ENCODE peak calls at places on chromosomes 5 and 9, in six cellular contexts. X is fibroblast of lung, C is neural progenitor cell, N is SK-N-SH, U is trophoblast cell, E is GM12878. G is an unnamed sample.
A peak's percentile ranks its signal among the peaks of the same experiment; 100 is the strongest.

GRCh38 chr9:86452194-86452828 is 98.1 kb upstream of the TUT7 start:
- DNase-seq in X (no peak), C (no peak), N (no peak), U (no peak), E (no peak), G (no peak)

GRCh38 chr5:85576666-85577065 is 1041.1 kb upstream of the COX7C start:
- DNase-seq in X (no peak), C (no peak), N (no peak), U (peak; percentile 3), E (no peak), G (no peak)

GRCh38 chr5:79416499-79416898 is 97.4 kb downstream of the HOMER1 start:
- DNase-seq in X (no peak), C (peak; percentile 54), N (peak; percentile 2), U (no peak), E (peak; percentile 39), G (no peak)

GRCh38 chr5:112342364-112342763 is 76.7 kb downstream of the EPB41L4A start:
- DNase-seq in X (no peak), C (peak; percentile 41), N (peak; percentile 64), U (no peak), E (no peak), G (no peak)

GRCh38 chr5:65674749-65675148 is 47.2 kb downstream of the SGTB start:
- DNase-seq in X (peak; percentile 29), C (no peak), N (no peak), U (no peak), E (no peak), G (no peak)

GRCh38 chr9:109765821-109766220 is 14.2 kb upstream of the PALM2AKAP2 start:
- DNase-seq in X (no peak), C (no peak), N (no peak), U (no peak), E (no peak), G (no peak)

GRCh38 chr5:144815131-144815530 is 644.5 kb downstream of the KCTD16 start:
- DNase-seq in X (no peak), C (no peak), N (no peak), U (no peak), E (no peak), G (no peak)

GRCh38 chr9:130756460-130757152 is 63.0 kb downstream of the EXOSC2 start:
- DNase-seq in X (no peak), C (peak; percentile 41), N (no peak), U (no peak), E (no peak), G (no peak)

GRCh38 chr5:71537681-71538080 is 49.5 kb upstream of the MCCC2 start:
- DNase-seq in X (peak; percentile 18), C (peak; percentile 18), N (no peak), U (no peak), E (no peak), G (no peak)

GRCh38 chr5:143434261-143435206 is 31.0 kb upstream of the NR3C1 start:
- DNase-seq in X (no peak), C (no peak), N (peak; percentile 37), U (peak; percentile 78), E (no peak), G (no peak)

GRCh38 chr5:38426493-38426892 is 130.0 kb downstream of the LIFR start:
- DNase-seq in X (peak; percentile 48), C (no peak), N (no peak), U (peak; percentile 64), E (no peak), G (no peak)

GRCh38 chr9:104808030-104808614 is 44.2 kb downstream of the NIPSNAP3B start:
- DNase-seq in X (peak; percentile 44), C (peak; percentile 40), N (peak; percentile 62), U (no peak), E (no peak), G (no peak)

GRCh38 chr5:127684722-127685467 is 18.3 kb upstream of the CCDC192 start:
- DNase-seq in X (no peak), C (no peak), N (no peak), U (no peak), E (no peak), G (no peak)

GRCh38 chr5:59188415-59189225 is 605.7 kb downstream of the RAB3C start:
- DNase-seq in X (peak; percentile 63), C (peak; percentile 88), N (peak; percentile 52), U (peak; percentile 86), E (no peak), G (peak; percentile 28)

GRCh38 chr9:127498298-127498697 is 47.0 kb downstream of the LRSAM1 start:
- DNase-seq in X (no peak), C (no peak), N (no peak), U (no peak), E (no peak), G (no peak)

GRCh38 chr9:74528207-74528606 is 31.1 kb downstream of the RORB start:
- DNase-seq in X (no peak), C (no peak), N (no peak), U (no peak), E (no peak), G (no peak)

GRCh38 chr5:124343021-124343420 is 403.4 kb downstream of the ZNF608 start:
- DNase-seq in X (peak; percentile 10), C (no peak), N (no peak), U (no peak), E (no peak), G (no peak)

GRCh38 chr5:136202800-136203199 is 9.8 kb upstream of the SMIM32 start:
- DNase-seq in X (no peak), C (peak; percentile 92), N (no peak), U (no peak), E (no peak), G (no peak)

DNA sequence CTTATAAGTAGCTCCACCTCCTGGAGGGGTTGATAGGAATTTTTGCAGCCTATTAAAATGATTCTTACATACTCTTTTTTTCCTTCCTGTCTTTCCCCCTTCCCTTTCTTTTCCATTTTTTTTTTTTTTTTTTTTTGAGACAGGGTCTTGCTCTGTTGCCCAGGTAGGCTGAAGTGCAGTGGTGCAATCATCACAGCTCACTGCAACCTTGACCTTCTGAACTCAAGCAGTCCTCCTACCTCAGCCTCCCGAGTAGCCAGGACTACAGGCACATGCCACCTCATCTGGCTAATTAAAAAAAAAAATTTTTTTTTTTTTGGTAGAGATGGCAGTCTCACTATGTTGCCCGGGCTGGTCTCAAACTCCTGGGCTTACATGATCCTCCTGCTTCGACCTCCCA is 4.3 kb upstream of the TBC1D2 start:
- DNase-seq in X (no peak), C (no peak), N (no peak), U (no peak), E (no peak), G (no peak)
- H3K4me2 ChIP-seq in X (no peak overlapping the region), C (no peak overlapping the region), N (no peak overlapping the region), U (no peak overlapping the region), E (no peak overlapping the region), G (no peak overlapping the region)

GRCh38 chr5:174384509-174384947 is 339.0 kb downstream of the NSG2 start:
- DNase-seq in X (peak; percentile 83), C (no peak), N (peak; percentile 79), U (peak; percentile 93), E (no peak), G (no peak)
- H2AFZ ChIP-seq in X (no peak overlapping the region), C (no peak overlapping the region), N (peak overlapping the region; percentile 50), U (no peak overlapping the region), E (no peak overlapping the region), G (no peak overlapping the region)

DNA sequence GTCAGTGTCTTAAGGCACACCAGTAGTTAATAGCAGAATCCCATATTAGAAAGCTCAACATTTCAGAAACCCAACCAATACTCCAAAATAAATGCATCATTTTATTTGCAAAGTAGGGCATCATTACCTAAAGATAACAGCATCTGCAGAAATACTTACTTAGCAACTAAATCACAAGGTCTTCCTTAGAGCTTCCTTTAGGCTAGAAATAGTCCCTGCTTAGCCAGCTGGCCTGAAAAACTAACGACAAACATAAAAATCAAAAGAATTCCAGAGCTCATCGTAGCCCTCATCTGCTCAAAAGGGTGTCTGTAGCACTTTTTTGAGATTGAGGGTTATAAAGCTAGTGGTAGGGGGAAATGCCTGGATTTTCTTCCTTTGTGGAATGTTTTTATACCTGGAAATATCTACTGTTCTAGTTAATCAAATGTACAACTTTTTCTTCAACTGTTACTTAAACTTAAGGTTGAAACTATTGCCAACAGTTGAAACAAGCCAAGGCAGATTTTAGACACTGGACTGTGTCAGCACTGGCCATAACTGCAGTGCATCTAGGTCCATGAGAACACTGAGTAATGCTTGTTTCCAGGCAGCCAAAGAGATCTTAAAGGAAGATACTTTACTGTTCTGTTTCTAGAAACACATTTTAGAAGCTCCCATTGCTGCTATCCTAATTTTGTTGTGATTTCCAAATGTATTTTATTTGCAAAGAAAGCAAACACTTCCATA is 129.4 kb upstream of the RASA1 start:
- DNase-seq in X (no peak), C (no peak), N (no peak), U (peak; percentile 2), E (no peak), G (no peak)
- H3K4me2 ChIP-seq in X (no peak overlapping the region), C (no peak overlapping the region), N (peak overlapping the region; percentile 15), U (no peak overlapping the region), E (no peak overlapping the region), G (no peak overlapping the region)

DNA sequence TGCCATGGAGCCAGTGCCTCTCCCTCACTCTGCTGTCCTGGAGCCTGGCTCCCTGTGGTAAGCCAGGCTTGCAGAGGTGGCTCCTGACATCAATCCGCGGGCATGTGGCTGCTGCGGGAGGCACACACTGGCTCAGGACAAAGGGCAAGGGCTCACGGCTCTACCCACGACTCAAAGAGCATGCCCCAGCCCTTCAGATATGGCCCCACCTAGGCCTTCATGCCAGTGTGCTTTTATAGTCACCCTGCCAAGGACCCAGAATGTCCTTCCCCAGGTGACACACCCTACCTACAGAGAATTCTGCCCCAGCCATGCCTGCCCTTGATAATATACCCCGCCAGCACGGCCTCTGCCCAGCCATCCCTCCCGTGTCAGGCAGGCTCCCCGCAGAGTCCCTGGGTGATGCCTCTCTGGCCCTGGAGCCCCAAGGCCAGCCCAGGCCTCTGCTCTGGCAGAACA is 1.6 kb downstream of the MGAT4B start:
- DNase-seq in X (no peak), C (no peak), N (peak; percentile 46), U (no peak), E (no peak), G (no peak)
- H2AFZ ChIP-seq in X (no peak overlapping the region), C (no peak overlapping the region), N (no peak overlapping the region), U (peak overlapping the region; percentile 13), E (no peak overlapping the region), G (peak overlapping the region; percentile 9)

GRCh38 chr5:56489272-56489671 is 256.1 kb upstream of the ANKRD55 start:
- DNase-seq in X (no peak), C (no peak), N (no peak), U (no peak), E (no peak), G (no peak)
- H3K4me2 ChIP-seq in X (no peak overlapping the region), C (no peak overlapping the region), N (no peak overlapping the region), U (no peak overlapping the region), E (no peak overlapping the region), G (no peak overlapping the region)

DNA sequence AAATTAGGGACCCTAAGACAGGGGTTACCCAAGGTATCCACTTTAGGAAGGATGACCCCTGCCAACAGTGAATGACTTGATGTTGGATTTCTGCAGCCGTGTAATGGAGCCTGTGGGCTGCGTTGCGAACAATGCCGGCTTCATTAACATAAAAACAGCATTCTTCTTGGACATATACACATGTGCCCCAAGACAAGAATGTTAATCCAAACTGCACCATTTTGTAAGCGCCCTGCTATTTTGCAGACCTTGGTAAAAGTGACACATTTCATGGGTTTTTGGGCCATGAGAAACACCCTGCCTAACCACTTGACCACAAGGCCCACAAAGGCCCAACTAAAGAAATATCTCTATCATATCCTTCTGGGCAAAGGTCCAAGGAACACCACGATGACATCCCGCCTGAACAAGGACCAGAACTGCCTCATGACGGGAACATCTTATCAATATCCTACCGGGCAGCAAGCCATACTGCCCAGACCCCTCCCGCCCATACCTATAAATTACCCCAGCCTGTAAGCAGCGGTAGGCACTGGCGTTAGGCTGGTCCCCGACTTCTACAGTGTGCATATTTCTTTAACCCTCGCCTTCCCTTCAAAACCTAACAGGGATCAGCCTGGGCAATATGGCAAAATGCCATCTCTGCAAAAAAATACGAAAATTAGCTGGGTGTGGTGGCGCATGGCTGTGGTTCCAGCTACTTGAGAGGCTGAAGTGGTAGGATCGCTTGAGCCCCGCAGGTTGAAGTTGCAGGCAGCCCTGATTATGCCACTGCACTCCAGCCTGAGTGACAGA is 9.7 kb upstream of the PDCD1LG2 start:
- DNase-seq in X (peak; percentile 94), C (no peak), N (peak; percentile 30), U (no peak), E (no peak), G (no peak)
- H2AFZ ChIP-seq in X (no peak overlapping the region), C (no peak overlapping the region), N (peak overlapping the region; percentile 41), U (no peak overlapping the region), E (no peak overlapping the region), G (no peak overlapping the region)

G was measured in keratinocyte.